ENCODE peak calls at places on chromosomes 16 and 17, in five cellular contexts. One of them, this sample, is unnamed.
A peak's percentile ranks its signal among the peaks of the same experiment; 100 is the strongest.

GRCh38 chr16:1708768-1709180 is 2.8 kb downstream of the MAPK8IP3 start:
- DNase-seq in spleen: peak; percentile 72
- DNase-seq in fibroblast of lung: peak; percentile 87
- DNase-seq in A549: no peak
- DNase-seq in cardiac muscle cell: peak; percentile 70
- DNase-seq in this sample: no peak

GRCh38 chr17:63162406-63163157 is 196.5 kb downstream of the TANC2 start:
- DNase-seq in A549: no peak
- DNase-seq in spleen: no peak
- DNase-seq in cardiac muscle cell: no peak
- DNase-seq in fibroblast of lung: no peak
- DNase-seq in this sample: no peak

GRCh38 chr16:54506691-54507090 is 220.1 kb upstream of the IRX3 start:
- DNase-seq in cardiac muscle cell: peak; percentile 70
- DNase-seq in A549: no peak
- DNase-seq in spleen: no peak
- DNase-seq in fibroblast of lung: no peak
- DNase-seq in this sample: no peak

GRCh38 chr17:79942011-79942405 is 93.7 kb downstream of the TBC1D16 start:
- DNase-seq in spleen: peak; percentile 57
- DNase-seq in fibroblast of lung: no peak
- DNase-seq in cardiac muscle cell: no peak
- DNase-seq in A549: no peak
- DNase-seq in this sample: no peak

GRCh38 chr17:57989011-57989345 is 924 bp upstream of the VEZF1 start:
- DNase-seq in A549: peak; percentile 62
- DNase-seq in cardiac muscle cell: peak; percentile 38
- DNase-seq in spleen: no peak
- DNase-seq in fibroblast of lung: peak; percentile 29
- DNase-seq in this sample: peak; percentile 44

GRCh38 chr16:57277586-57277985 is 6.9 kb downstream of the PLLP start:
- DNase-seq in spleen: no peak
- DNase-seq in cardiac muscle cell: no peak
- DNase-seq in A549: peak; percentile 58
- DNase-seq in fibroblast of lung: peak; percentile 88
- DNase-seq in this sample: peak; percentile 48

GRCh38 chr17:76718516-76718915 is 7.8 kb upstream of the MXRA7 start:
- DNase-seq in A549: no peak
- DNase-seq in spleen: peak; percentile 68
- DNase-seq in fibroblast of lung: no peak
- DNase-seq in cardiac muscle cell: no peak
- DNase-seq in this sample: no peak

GRCh38 chr16:67959520-67959919 is 8.9 kb downstream of the SLC12A4 start:
- DNase-seq in fibroblast of lung: peak; percentile 46
- DNase-seq in A549: no peak
- DNase-seq in spleen: no peak
- DNase-seq in cardiac muscle cell: no peak
- DNase-seq in this sample: no peak

GRCh38 chr17:35129154-35129972 is 7.9 kb downstream of the FNDC8 start:
- DNase-seq in spleen: no peak
- DNase-seq in fibroblast of lung: no peak
- DNase-seq in A549: no peak
- DNase-seq in cardiac muscle cell: no peak
- DNase-seq in this sample: no peak

DNA sequence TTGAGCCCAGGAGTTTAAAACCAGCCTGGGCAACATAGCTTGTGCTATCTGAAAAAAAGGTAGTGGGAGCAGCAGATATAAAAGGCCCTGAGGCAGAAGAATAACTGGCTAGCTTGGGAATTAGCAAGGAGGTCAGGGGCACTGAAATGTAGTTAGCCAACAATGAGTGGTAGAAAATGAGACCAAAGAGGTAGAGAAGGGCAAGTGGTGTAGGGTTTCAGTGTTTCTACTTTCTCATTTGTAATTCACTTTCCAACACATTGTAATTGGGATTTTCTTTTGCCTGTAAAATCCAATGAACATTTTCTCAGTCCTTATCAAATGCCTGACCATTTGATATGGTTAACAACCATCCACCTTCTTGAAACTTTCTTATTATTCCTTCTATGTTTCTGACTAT is 95.1 kb upstream of the CORO6 start:
- DNase-seq in cardiac muscle cell: no peak
- DNase-seq in fibroblast of lung: no peak
- DNase-seq in spleen: no peak
- DNase-seq in A549: no peak
- DNase-seq in this sample: no peak
- H3K4me1 ChIP-seq in cardiac muscle cell: peaks cover 19% of the 10 kb centered on the region
- H3K4me1 ChIP-seq in fibroblast of lung: no peaks in the 10 kb centered on the region
- H3K4me1 ChIP-seq in spleen: peaks cover 96% of the 10 kb centered on the region
- H3K4me1 ChIP-seq in A549: peaks cover 6% of the 10 kb centered on the region
- H3K4me1 ChIP-seq in this sample: no peaks in the 10 kb centered on the region

DNA sequence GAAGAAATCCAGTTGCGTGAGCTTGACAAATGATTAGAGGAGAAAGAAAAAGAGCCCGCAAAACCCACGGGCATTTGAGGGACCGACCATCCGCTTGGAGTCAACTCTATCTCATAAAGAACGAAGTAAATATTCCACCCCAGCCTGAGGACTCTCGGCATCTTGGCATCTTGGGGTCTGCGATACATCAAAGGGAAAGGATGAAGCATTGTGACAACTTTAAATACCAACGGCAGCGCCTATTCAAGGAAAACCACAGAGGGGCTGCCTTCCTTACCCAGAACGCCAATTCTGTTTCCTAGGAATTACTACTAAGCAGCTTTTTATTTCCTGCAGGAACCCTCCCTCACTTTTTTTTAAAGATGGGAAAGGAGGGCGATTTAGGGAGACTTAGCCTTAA is 152.2 kb downstream of the FOXL1 start:
- DNase-seq in spleen: peak; percentile 0
- DNase-seq in fibroblast of lung: no peak
- DNase-seq in A549: no peak
- DNase-seq in cardiac muscle cell: no peak
- DNase-seq in this sample: no peak
- TF ChIP-seq CTCF in spleen: no peak
- TF ChIP-seq CTCF in fibroblast of lung: no peak
- TF ChIP-seq CTCF in A549: no peak
- TF ChIP-seq CTCF in cardiac muscle cell: no peak
- TF ChIP-seq CTCF in this sample: no peak

DNA sequence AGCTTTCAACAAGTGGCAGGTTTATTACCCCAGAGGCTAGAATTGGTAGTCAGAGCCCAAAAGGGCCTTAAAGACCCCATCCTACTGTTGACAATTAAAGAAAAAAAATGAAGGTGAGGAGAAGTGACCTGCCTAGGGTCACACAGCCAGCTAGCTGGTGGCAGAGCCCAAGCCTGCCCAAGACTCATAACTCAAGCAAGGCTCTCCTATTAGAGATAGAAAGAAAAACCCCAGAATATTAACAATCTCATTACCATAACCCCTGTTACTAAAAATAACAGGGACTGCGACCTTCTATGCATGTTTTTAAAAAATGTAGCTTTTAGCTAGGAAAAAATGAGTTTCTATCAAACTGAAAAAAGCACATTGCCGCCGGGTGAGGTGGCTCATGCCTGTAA is 14.0 kb downstream of the HSPB9 start:
- DNase-seq in cardiac muscle cell: no peak
- DNase-seq in A549: no peak
- DNase-seq in fibroblast of lung: no peak
- DNase-seq in spleen: no peak
- DNase-seq in this sample: no peak
- H3K4me3 ChIP-seq in cardiac muscle cell: no peak overlapping the region
- H3K4me3 ChIP-seq in A549: no peak overlapping the region
- H3K4me3 ChIP-seq in fibroblast of lung: no peak overlapping the region
- H3K4me3 ChIP-seq in spleen: no peak overlapping the region
- H3K4me3 ChIP-seq in this sample: no peak overlapping the region

GRCh38 chr16:4089251-4089810 is 26.9 kb downstream of the ADCY9 start:
- DNase-seq in A549: no peak
- DNase-seq in fibroblast of lung: no peak
- DNase-seq in spleen: no peak
- DNase-seq in cardiac muscle cell: no peak
- DNase-seq in this sample: no peak

GRCh38 chr16:4087990-4088577 is 28.2 kb downstream of the ADCY9 start:
- DNase-seq in spleen: no peak
- DNase-seq in A549: no peak
- DNase-seq in fibroblast of lung: no peak
- DNase-seq in cardiac muscle cell: no peak
- DNase-seq in this sample: no peak

GRCh38 chr16:4085405-4085970 is 30.8 kb downstream of the ADCY9 start:
- DNase-seq in spleen: no peak
- DNase-seq in cardiac muscle cell: no peak
- DNase-seq in fibroblast of lung: no peak
- DNase-seq in A549: no peak
- DNase-seq in this sample: no peak

GRCh38 chr16:4086153-4086552 is 30.1 kb downstream of the ADCY9 start:
- DNase-seq in fibroblast of lung: no peak
- DNase-seq in spleen: no peak
- DNase-seq in cardiac muscle cell: no peak
- DNase-seq in A549: no peak
- DNase-seq in this sample: no peak

DNA sequence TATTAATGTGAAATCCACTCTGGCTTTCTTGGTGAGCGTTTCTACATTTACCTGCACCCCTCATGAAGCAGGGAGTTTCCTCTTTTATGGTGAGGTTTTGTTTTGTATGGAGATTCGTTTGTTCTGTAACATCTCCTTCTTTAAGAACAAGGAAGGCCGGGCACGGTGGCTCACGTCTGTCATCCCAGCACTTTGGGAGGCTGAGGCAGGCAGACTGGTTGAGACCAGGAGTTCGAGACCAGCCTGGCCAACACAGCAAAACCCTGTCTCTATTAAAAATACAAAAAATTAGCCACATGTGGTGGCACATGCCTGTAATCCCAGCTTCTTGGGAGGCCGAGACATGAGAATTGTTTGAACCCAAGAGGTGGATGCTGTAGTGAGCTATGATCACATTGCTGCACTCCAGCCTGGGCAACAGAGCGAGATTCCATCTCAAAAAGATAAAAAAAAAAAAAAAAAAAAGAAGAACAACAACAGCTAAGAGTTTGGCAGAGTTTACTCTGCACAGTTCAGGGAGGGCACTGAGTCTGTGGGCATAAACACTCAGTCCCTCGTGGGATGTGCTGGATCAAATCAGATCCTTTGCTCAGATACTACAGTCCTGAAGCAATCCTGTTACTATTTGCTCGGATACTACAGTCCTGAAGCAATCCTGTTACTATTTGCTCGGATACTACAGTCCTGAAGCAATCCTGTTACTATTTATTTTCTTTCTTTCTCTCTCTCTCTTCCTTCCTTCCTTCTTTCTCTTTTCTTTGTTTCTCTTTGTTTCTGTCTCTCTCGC is 28.9 kb downstream of the ADCY9 start:
- DNase-seq in spleen: no peak
- DNase-seq in fibroblast of lung: no peak
- DNase-seq in cardiac muscle cell: no peak
- DNase-seq in A549: no peak
- DNase-seq in this sample: no peak
- H3K4me1 ChIP-seq in spleen: peaks cover 11% of the 10 kb centered on the region
- H3K4me1 ChIP-seq in fibroblast of lung: peaks cover 3% of the 10 kb centered on the region
- H3K4me1 ChIP-seq in cardiac muscle cell: peaks cover 8% of the 10 kb centered on the region
- H3K4me1 ChIP-seq in A549: peaks cover 39% of the 10 kb centered on the region
- H3K4me1 ChIP-seq in this sample: no peaks in the 10 kb centered on the region

GRCh38 chr17:51857052-51857593 is 301.4 kb downstream of the CA10 start:
- DNase-seq in fibroblast of lung: no peak
- DNase-seq in spleen: no peak
- DNase-seq in A549: no peak
- DNase-seq in cardiac muscle cell: no peak
- DNase-seq in this sample: no peak

GRCh38 chr17:51860934-51861561 is 297.5 kb downstream of the CA10 start:
- DNase-seq in fibroblast of lung: no peak
- DNase-seq in A549: peak; percentile 7
- DNase-seq in spleen: no peak
- DNase-seq in cardiac muscle cell: peak; percentile 76
- DNase-seq in this sample: peak; percentile 72
- TF ChIP-seq CTCF in fibroblast of lung: peak; percentile 5
- TF ChIP-seq CTCF in A549: peak; percentile 48
- TF ChIP-seq CTCF in spleen: no peak
- TF ChIP-seq CTCF in cardiac muscle cell: peak; percentile 34
- TF ChIP-seq CTCF in this sample: peak; percentile 59

GRCh38 chr16:10938844-10939648 is 3.2 kb downstream of the DEXI start:
- DNase-seq in cardiac muscle cell: no peak
- DNase-seq in spleen: no peak
- DNase-seq in A549: no peak
- DNase-seq in fibroblast of lung: no peak
- DNase-seq in this sample: no peak

GRCh38 chr16:10940501-10941079 is 1.7 kb downstream of the DEXI start:
- DNase-seq in spleen: peak; percentile 79
- DNase-seq in A549: no peak
- DNase-seq in fibroblast of lung: no peak
- DNase-seq in cardiac muscle cell: no peak
- DNase-seq in this sample: peak; percentile 52

GRCh38 chr16:10938321-10938720 is 3.9 kb downstream of the DEXI start:
- DNase-seq in spleen: peak; percentile 39
- DNase-seq in cardiac muscle cell: no peak
- DNase-seq in fibroblast of lung: no peak
- DNase-seq in A549: no peak
- DNase-seq in this sample: peak; percentile 39

GRCh38 chr16:10941127-10941933 is 938 bp downstream of the DEXI start:
- DNase-seq in A549: no peak
- DNase-seq in spleen: peak; percentile 84
- DNase-seq in cardiac muscle cell: no peak
- DNase-seq in fibroblast of lung: no peak
- DNase-seq in this sample: peak; percentile 48

DNA sequence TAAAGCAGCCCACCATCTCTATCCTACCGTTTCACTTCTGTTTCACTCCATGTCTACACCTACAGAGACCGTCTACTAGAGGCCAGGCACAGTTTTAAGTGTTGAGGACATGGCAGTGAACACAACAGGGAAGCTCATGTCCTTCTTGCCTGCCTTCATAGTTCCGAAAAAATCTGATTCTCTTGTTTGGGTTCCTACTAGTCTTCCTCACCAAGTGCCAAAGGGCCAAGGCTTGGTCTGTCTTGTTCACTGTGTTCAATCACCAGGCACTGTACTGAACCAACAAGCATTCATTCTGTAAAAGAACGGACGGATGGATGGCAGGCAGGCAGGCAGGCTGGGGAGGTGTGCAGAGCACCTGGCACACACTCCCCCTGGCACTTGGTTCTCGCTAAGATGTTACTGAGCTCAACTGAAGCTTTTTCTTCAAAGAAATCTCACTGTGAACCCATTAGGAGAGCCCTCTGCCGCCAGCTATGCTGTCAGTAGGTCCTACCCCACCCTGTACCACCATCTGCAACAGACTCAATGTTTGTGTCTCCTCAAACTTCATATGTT is 2.5 kb downstream of the DEXI start:
- DNase-seq in cardiac muscle cell: no peak
- DNase-seq in fibroblast of lung: no peak
- DNase-seq in A549: no peak
- DNase-seq in spleen: peak; percentile 54
- DNase-seq in this sample: no peak
- H3K4me3 ChIP-seq in cardiac muscle cell: no peak overlapping the region
- H3K4me3 ChIP-seq in fibroblast of lung: peak overlapping the region; percentile 94
- H3K4me3 ChIP-seq in A549: no peak overlapping the region
- H3K4me3 ChIP-seq in spleen: peak overlapping the region; percentile 91
- H3K4me3 ChIP-seq in this sample: no peak overlapping the region

DNA sequence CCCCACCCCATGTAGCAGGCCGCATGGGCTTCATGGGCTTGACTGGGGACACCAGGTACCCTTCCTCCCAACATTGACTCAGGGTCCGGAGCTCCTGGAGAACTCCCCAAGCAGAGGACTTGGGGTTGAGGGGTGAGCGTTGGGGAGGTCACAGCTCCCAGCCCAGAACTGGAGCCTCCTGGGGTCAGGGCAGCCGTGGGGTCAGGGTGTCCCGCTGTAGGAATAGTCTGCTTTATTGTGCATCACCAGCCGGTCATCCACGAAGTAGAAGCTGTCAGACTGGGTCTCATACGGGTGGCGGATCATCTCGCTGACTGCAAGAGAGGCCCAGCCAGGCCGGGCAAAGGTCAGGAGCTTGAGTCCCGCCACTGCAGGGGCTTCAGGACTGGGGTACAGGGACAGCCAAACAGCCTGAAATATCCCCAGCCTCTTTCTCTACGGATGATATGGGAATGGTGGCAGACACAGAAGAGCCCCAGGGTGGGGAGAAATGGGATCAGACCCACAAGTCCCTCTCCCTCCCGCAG is 5.3 kb downstream of the UNC119 start:
- DNase-seq in cardiac muscle cell: no peak
- DNase-seq in fibroblast of lung: no peak
- DNase-seq in A549: no peak
- DNase-seq in spleen: peak; percentile 81
- DNase-seq in this sample: no peak
- H3K4me1 ChIP-seq in cardiac muscle cell: no peaks in the 10 kb centered on the region
- H3K4me1 ChIP-seq in fibroblast of lung: no peaks in the 10 kb centered on the region
- H3K4me1 ChIP-seq in A549: peaks cover 7% of the 10 kb centered on the region
- H3K4me1 ChIP-seq in spleen: peaks cover 52% of the 10 kb centered on the region
- H3K4me1 ChIP-seq in this sample: no peaks in the 10 kb centered on the region

This sample was measured in colonic mucosa.